ENCODE peak calls at places on chromosome 19, in ten cellular contexts. G is naive thymus-derived CD8-positive, alpha-beta T cell; P is ELR; N is GM04503; E is heart right ventricle; L is activated T-cell treated with anti-CD3 and anti-CD28 coated beads, Interleukin-2, amount 50 U/mL, for 72 hours; K is NCI-H187 treated with DMSO at 0.1 percent for 48 hours; V is tibial artery; Y is mammary epithelial cell; X is CD4-positive, alpha-beta memory T cell. M is an unnamed sample.
A peak's percentile ranks its signal among the peaks of the same experiment; 100 is the strongest.

GRCh38 chr19:58328999-58329398 is 2.2 kb downstream of the ZSCAN22 start:
- DNase-seq in G (no peak), X (no peak), V (no peak), E (no peak), L (peak; percentile 35), P (peak; percentile 21), K (no peak), Y (no peak), N (no peak), M (peak; percentile 44)

GRCh38 chr19:8194528-8195275 is 14.5 kb upstream of the CERS4 start:
- DNase-seq in L (peak; percentile 51), E (no peak), Y (peak; percentile 40), X (peak; percentile 52), P (no peak), K (no peak), N (no peak), G (no peak), V (no peak), M (no peak)

GRCh38 chr19:30385174-30385573 is 13.0 kb downstream of the ZNF536 start:
- DNase-seq in E (no peak), K (no peak), N (no peak), Y (no peak), P (no peak), L (no peak), X (no peak), G (no peak), V (no peak), M (no peak)

GRCh38 chr19:42244452-42245220 is 2.2 kb upstream of the GSK3A start:
- DNase-seq in N (peak; percentile 71), P (peak; percentile 95), Y (peak; percentile 90), V (peak; percentile 92), G (peak; percentile 94), X (peak; percentile 91), E (peak; percentile 93), L (peak; percentile 94), K (peak; percentile 60), M (peak; percentile 95)

GRCh38 chr19:15379996-15380647 is 535 bp upstream of the AKAP8 start:
- DNase-seq in Y (peak; percentile 69), K (no peak), E (peak; percentile 49), P (peak; percentile 58), L (no peak), G (no peak), X (no peak), N (no peak), V (peak; percentile 46), M (no peak)

GRCh38 chr19:3818479-3818878 is 32.3 kb upstream of the MATK start:
- DNase-seq in Y (no peak), E (no peak), G (no peak), L (peak; percentile 58), X (no peak), P (peak; percentile 67), V (no peak), K (no peak), N (peak; percentile 10), M (no peak)

GRCh38 chr19:2858864-2859263 is 8.3 kb upstream of the ZNF556 start:
- DNase-seq in K (no peak), Y (no peak), V (no peak), L (no peak), X (no peak), E (no peak), G (no peak), N (no peak), P (no peak), M (no peak)

GRCh38 chr19:21587117-21587461 is 81.7 kb downstream of the ZNF429 start:
- DNase-seq in V (no peak), E (peak; percentile 24), K (no peak), X (no peak), G (no peak), N (no peak), P (no peak), L (no peak), Y (no peak), M (no peak)

GRCh38 chr19:5136060-5136855 is 167.3 kb downstream of the KDM4B start:
- DNase-seq in V (no peak), K (no peak), X (no peak), P (no peak), N (no peak), G (no peak), L (no peak), Y (no peak), E (no peak), M (no peak)

GRCh38 chr19:49091391-49092038 is 6.3 kb downstream of the SNRNP70 start:
- DNase-seq in E (no peak), L (no peak), G (no peak), P (no peak), V (no peak), K (no peak), X (no peak), Y (no peak), N (no peak), M (no peak)

GRCh38 chr19:18160441-18160791 is 7.5 kb downstream of the PIK3R2 start:
- DNase-seq in G (no peak), X (no peak), L (no peak), P (peak; percentile 28), V (no peak), Y (no peak), E (no peak), N (no peak), K (no peak), M (no peak)

GRCh38 chr19:6138066-6138465 is 2.6 kb downstream of the ACSBG2 start:
- DNase-seq in Y (no peak), G (no peak), X (no peak), E (no peak), N (no peak), L (no peak), P (no peak), V (no peak), K (no peak), M (no peak)

GRCh38 chr19:23787106-23787505 is 28.4 kb upstream of the ZNF681 start:
- DNase-seq in N (no peak), Y (peak; percentile 64), E (no peak), G (no peak), V (no peak), P (peak; percentile 66), K (no peak), L (no peak), X (no peak), M (no peak)

GRCh38 chr19:35740108-35740422 is 2.2 kb downstream of the IGFLR1 start:
- DNase-seq in P (no peak), G (no peak), E (no peak), L (no peak), N (no peak), Y (no peak), V (no peak), X (no peak), K (no peak), M (no peak)

GRCh38 chr19:35966771-35967170 is 28.2 kb upstream of the SDHAF1 start:
- DNase-seq in Y (no peak), N (no peak), P (no peak), G (no peak), V (no peak), E (no peak), K (no peak), L (no peak), X (no peak), M (no peak)

GRCh38 chr19:41527079-41527478 is 48.9 kb upstream of the CEACAM21 start:
- DNase-seq in P (no peak), L (no peak), N (no peak), K (no peak), G (no peak), V (no peak), X (no peak), Y (no peak), E (no peak), M (no peak)

GRCh38 chr19:50890422-50891252 is 17.4 kb downstream of the KLK2 start:
- DNase-seq in G (no peak), Y (peak; percentile 78), V (no peak), E (no peak), P (peak; percentile 45), X (no peak), K (no peak), N (no peak), L (no peak), M (no peak)